ENCODE peak calls at places on chromosomes 13 and 19, in eight cellular contexts. A is breast epithelium, M is cardiac muscle cell, N is fibroblast of lung, V is heart left ventricle, F is RWPE2, E is tibial artery, D is left lung. T is an unnamed sample.

GRCh38 chr13:106375085-106375484 is 160.4 kb downstream of the EFNB2 start:
- DNase-seq in A (no peak), M (no peak), N (no peak), V (no peak), F (no peak), E (no peak), D (no peak), T (no peak)

GRCh38 chr19:18113827-18114226 is 16.2 kb downstream of the MAST3 start:
- DNase-seq in A (no peak), M (no peak), N (no peak), V (no peak), F (peak; percentile 23), E (no peak), D (no peak), T (no peak)

GRCh38 chr13:39815345-39816111 is 160.1 kb downstream of the COG6 start:
- DNase-seq in A (no peak), M (peak; percentile 6), N (no peak), V (no peak), F (no peak), E (no peak), D (no peak), T (no peak)

GRCh38 chr13:40993987-40994386 is 25.1 kb downstream of the ELF1 start:
- DNase-seq in A (peak; percentile 60), M (no peak), N (no peak), V (no peak), F (peak; percentile 61), E (no peak), D (no peak), T (no peak)

GRCh38 chr19:18225702-18226468 is at the start of gene PDE4C:
- DNase-seq in A (no peak), M (no peak), N (no peak), V (peak; percentile 68), F (no peak), E (no peak), D (peak; percentile 79), T (no peak)

GRCh38 chr13:85828094-85828684 is 29.0 kb upstream of the SLITRK6 start:
- DNase-seq in A (no peak), M (peak; percentile 56), N (peak; percentile 4), V (no peak), F (no peak), E (no peak), D (no peak), T (no peak)

GRCh38 chr13:108923386-108924061 is 294.1 kb downstream of the MYO16 start:
- DNase-seq in A (no peak), M (no peak), N (no peak), V (no peak), F (no peak), E (no peak), D (no peak), T (no peak)

GRCh38 chr19:48868196-48868886 is at the start of gene PLEKHA4:
- DNase-seq in A (peak; percentile 66), M (no peak), N (peak; percentile 61), V (peak; percentile 81), F (no peak), E (peak; percentile 76), D (peak; percentile 85), T (no peak)

GRCh38 chr19:49107625-49108459 is 6.3 kb upstream of the LIN7B start:
- DNase-seq in A (no peak), M (no peak), N (no peak), V (no peak), F (no peak), E (no peak), D (no peak), T (no peak)

GRCh38 chr19:44356383-44357111 is at the start of gene ZNF112:
- DNase-seq in A (peak; percentile 85), M (peak; percentile 93), N (peak; percentile 93), V (peak; percentile 91), F (peak; percentile 94), E (peak; percentile 86), D (peak; percentile 87), T (peak; percentile 56)

GRCh38 chr13:112106467-112107141 is 39.7 kb downstream of the SOX1 start:
- DNase-seq in A (no peak), M (no peak), N (no peak), V (no peak), F (no peak), E (no peak), D (peak; percentile 50), T (no peak)

GRCh38 chr19:11684987-11685675 is 53.6 kb downstream of the ZNF823 start:
- DNase-seq in A (no peak), M (no peak), N (no peak), V (no peak), F (no peak), E (no peak), D (no peak), T (no peak)

GRCh38 chr13:24709186-24709913 is 29.1 kb downstream of the ATP12A start:
- DNase-seq in A (no peak), M (no peak), N (no peak), V (no peak), F (no peak), E (no peak), D (no peak), T (no peak)

GRCh38 chr13:114258589-114258988 is 22.8 kb upstream of the UPF3A start:
- DNase-seq in A (no peak), M (no peak), N (no peak), V (no peak), F (no peak), E (no peak), D (no peak), T (no peak)

GRCh38 chr13:114259374-114259773 is 22.0 kb upstream of the UPF3A start:
- DNase-seq in A (no peak), M (no peak), N (no peak), V (no peak), F (no peak), E (no peak), D (no peak), T (no peak)

GRCh38 chr13:114259974-114260373 is 21.4 kb upstream of the UPF3A start:
- DNase-seq in A (no peak), M (no peak), N (no peak), V (no peak), F (no peak), E (no peak), D (no peak), T (no peak)

GRCh38 chr13:114257014-114257413 is 22.3 kb downstream of the CDC16 start:
- DNase-seq in A (no peak), M (no peak), N (no peak), V (no peak), F (no peak), E (no peak), D (no peak), T (no peak)

DNA sequence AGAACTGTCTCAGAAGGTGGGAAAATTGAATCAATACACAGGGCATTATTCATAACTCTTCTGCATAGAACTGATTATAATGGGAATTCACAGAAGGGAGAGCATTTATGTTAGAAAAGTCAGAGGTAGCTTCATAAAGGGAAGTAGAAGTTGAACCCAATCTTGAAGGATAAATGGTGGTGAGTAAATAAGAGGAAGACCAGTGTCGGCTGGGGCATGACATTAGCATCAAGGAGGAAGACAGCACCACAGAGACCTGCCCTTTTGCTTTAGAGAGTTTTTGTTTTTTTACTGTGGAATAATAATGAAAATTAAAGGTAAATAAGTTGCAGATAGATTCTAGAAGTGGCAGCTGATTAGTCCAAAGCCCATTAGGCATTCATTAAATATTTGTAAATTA is 21.9 kb downstream of the CDC16 start:
- DNase-seq in A (no peak), M (no peak), N (no peak), V (no peak), F (no peak), E (no peak), D (no peak), T (no peak)
- H3K4me1 ChIP-seq in A (no peaks in the 10 kb centered on the region), M (peaks cover 8% of the 10 kb centered on the region), N (no peaks in the 10 kb centered on the region), V (peaks cover under 1% of the 10 kb centered on the region), F (no peaks in the 10 kb centered on the region), E (no peaks in the 10 kb centered on the region), D (no peaks in the 10 kb centered on the region), T (no peaks in the 10 kb centered on the region)

GRCh38 chr13:99730403-99730802 is 229.1 kb downstream of the TM9SF2 start:
- DNase-seq in A (no peak), M (no peak), N (no peak), V (no peak), F (no peak), E (no peak), D (no peak), T (no peak)

GRCh38 chr13:99734013-99734693 is 232.9 kb downstream of the TM9SF2 start:
- DNase-seq in A (no peak), M (no peak), N (no peak), V (no peak), F (no peak), E (no peak), D (no peak), T (no peak)

GRCh38 chr13:99731747-99732146 is 230.5 kb downstream of the TM9SF2 start:
- DNase-seq in A (no peak), M (no peak), N (no peak), V (no peak), F (no peak), E (no peak), D (no peak), T (no peak)

GRCh38 chr13:99736541-99736940 is 235.0 kb downstream of the ZIC5 start:
- DNase-seq in A (no peak), M (peak; percentile 71), N (no peak), V (no peak), F (no peak), E (no peak), D (no peak), T (no peak)

DNA sequence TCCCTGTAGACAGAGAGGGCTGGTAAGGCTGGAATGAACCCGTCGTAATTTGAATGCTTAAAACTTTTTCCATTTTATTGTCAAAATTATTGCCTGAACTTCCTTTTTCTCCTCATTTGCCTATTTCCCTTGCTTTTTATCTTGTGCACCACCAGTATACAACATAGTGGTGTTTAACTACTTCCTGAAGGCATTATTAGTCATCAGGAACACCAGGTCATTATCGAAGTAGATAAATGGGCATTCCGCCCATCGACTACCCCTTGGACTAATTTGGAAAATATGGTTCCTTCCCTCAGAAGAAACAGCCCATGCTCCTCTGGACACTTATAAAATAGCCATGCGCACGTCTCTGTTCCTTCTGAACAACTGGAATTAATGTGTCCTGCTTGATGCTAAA is 232.1 kb downstream of the TM9SF2 start:
- DNase-seq in A (no peak), M (no peak), N (no peak), V (no peak), F (no peak), E (no peak), D (no peak), T (no peak)
- H3K4me3 ChIP-seq in A (no peak overlapping the region), M (no peak overlapping the region), N (no peak overlapping the region), V (no peak overlapping the region), F (no peak overlapping the region), E (no peak overlapping the region), D (no peak overlapping the region), T (no peak overlapping the region)

GRCh38 chr19:7294571-7295212 is 478 bp upstream of the INSR start:
- DNase-seq in A (peak; percentile 48), M (peak; percentile 74), N (peak; percentile 34), V (peak; percentile 80), F (no peak), E (peak; percentile 78), D (peak; percentile 90), T (peak; percentile 23)
- TF ChIP-seq CTCF in A (no peak), M (peak; percentile 19), N (no peak), V (peak; percentile 43), F (peak; percentile 39), E (peak; percentile 59), D (no peak), T (peak; percentile 55)

DNA sequence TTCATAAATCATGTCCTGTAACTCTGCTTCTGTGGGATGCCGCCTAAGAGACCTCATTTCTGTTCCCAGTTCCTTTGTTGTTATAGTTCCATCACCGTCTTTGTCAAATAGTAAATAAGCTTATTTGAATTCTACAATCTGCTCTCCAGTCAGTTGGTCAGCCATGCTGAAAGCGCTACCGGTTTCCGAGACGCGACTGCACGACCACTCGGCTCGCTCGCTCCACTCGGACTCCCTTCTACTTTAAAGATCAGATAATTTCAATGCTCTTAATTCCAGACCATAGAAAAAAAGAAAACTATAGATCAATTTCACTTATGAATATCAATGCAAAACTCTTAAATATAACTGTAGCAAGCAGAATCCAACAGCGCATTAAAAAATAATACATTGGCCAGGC is 64.2 kb upstream of the STK24 start:
- DNase-seq in A (no peak), M (no peak), N (no peak), V (no peak), F (no peak), E (no peak), D (no peak), T (no peak)
- H3K4me1 ChIP-seq in A (no peaks in the 10 kb centered on the region), M (no peaks in the 10 kb centered on the region), N (no peaks in the 10 kb centered on the region), V (no peaks in the 10 kb centered on the region), F (no peaks in the 10 kb centered on the region), E (no peaks in the 10 kb centered on the region), D (no peaks in the 10 kb centered on the region), T (no peaks in the 10 kb centered on the region)

T was measured in thoracic aorta.